ENCODE peak calls at places on chromosomes 5 and 9, in eight cellular contexts. One of them, this sample, is unnamed.

GRCh38 chr5:150407097-150407720 is 5.5 kb downstream of the CD74 start:
- DNase-seq in mesothelial cell of epicardium: no peak
- DNase-seq in renal cortical epithelial cell: no peak
- DNase-seq in AG09309: no peak
- DNase-seq in suprapubic skin: no peak
- DNase-seq in AG10803: no peak
- DNase-seq in stimulated activated CD4-positive, alpha-beta T cell treated with anti-CD3 and anti-CD28 coated beads, Interleukin-2, amount 100 ng/mL, for 4 hours: no peak
- DNase-seq in tibial nerve: no peak
- DNase-seq in this sample: no peak

GRCh38 chr5:99177796-99178195 is 249.0 kb upstream of the CHD1 start:
- DNase-seq in suprapubic skin: no peak
- DNase-seq in renal cortical epithelial cell: no peak
- DNase-seq in stimulated activated CD4-positive, alpha-beta T cell treated with anti-CD3 and anti-CD28 coated beads, Interleukin-2, amount 100 ng/mL, for 4 hours: no peak
- DNase-seq in tibial nerve: no peak
- DNase-seq in AG09309: no peak
- DNase-seq in AG10803: no peak
- DNase-seq in mesothelial cell of epicardium: no peak
- DNase-seq in this sample: no peak

GRCh38 chr9:111943200-111943599 is 46.6 kb downstream of the UGCG start:
- DNase-seq in suprapubic skin: no peak
- DNase-seq in tibial nerve: no peak
- DNase-seq in AG09309: no peak
- DNase-seq in stimulated activated CD4-positive, alpha-beta T cell treated with anti-CD3 and anti-CD28 coated beads, Interleukin-2, amount 100 ng/mL, for 4 hours: no peak
- DNase-seq in renal cortical epithelial cell: no peak
- DNase-seq in mesothelial cell of epicardium: no peak
- DNase-seq in AG10803: no peak
- DNase-seq in this sample: no peak

GRCh38 chr5:107671742-107672211 is 1.0 kb upstream of the EFNA5 start:
- DNase-seq in tibial nerve: no peak
- DNase-seq in suprapubic skin: peak; percentile 77
- DNase-seq in renal cortical epithelial cell: peak; percentile 81
- DNase-seq in AG09309: no peak
- DNase-seq in stimulated activated CD4-positive, alpha-beta T cell treated with anti-CD3 and anti-CD28 coated beads, Interleukin-2, amount 100 ng/mL, for 4 hours: no peak
- DNase-seq in AG10803: peak; percentile 22
- DNase-seq in mesothelial cell of epicardium: no peak
- DNase-seq in this sample: peak; percentile 76

GRCh38 chr9:26947736-26948135 is 694 bp upstream of the PLAA start:
- DNase-seq in tibial nerve: no peak
- DNase-seq in renal cortical epithelial cell: no peak
- DNase-seq in mesothelial cell of epicardium: no peak
- DNase-seq in AG10803: no peak
- DNase-seq in stimulated activated CD4-positive, alpha-beta T cell treated with anti-CD3 and anti-CD28 coated beads, Interleukin-2, amount 100 ng/mL, for 4 hours: no peak
- DNase-seq in AG09309: no peak
- DNase-seq in suprapubic skin: no peak
- DNase-seq in this sample: peak; percentile 9

GRCh38 chr9:101462558-101462957 is 27.0 kb upstream of the ALDOB start:
- DNase-seq in mesothelial cell of epicardium: no peak
- DNase-seq in suprapubic skin: no peak
- DNase-seq in tibial nerve: no peak
- DNase-seq in renal cortical epithelial cell: no peak
- DNase-seq in stimulated activated CD4-positive, alpha-beta T cell treated with anti-CD3 and anti-CD28 coated beads, Interleukin-2, amount 100 ng/mL, for 4 hours: no peak
- DNase-seq in AG10803: no peak
- DNase-seq in AG09309: no peak
- DNase-seq in this sample: peak; percentile 61

GRCh38 chr9:125989090-125989501 is 241.9 kb downstream of the PBX3 start:
- DNase-seq in suprapubic skin: peak; percentile 35
- DNase-seq in stimulated activated CD4-positive, alpha-beta T cell treated with anti-CD3 and anti-CD28 coated beads, Interleukin-2, amount 100 ng/mL, for 4 hours: no peak
- DNase-seq in mesothelial cell of epicardium: no peak
- DNase-seq in AG09309: no peak
- DNase-seq in AG10803: no peak
- DNase-seq in renal cortical epithelial cell: no peak
- DNase-seq in tibial nerve: no peak
- DNase-seq in this sample: no peak

GRCh38 chr9:114357911-114358328 is 28.3 kb downstream of the ORM2 start:
- DNase-seq in stimulated activated CD4-positive, alpha-beta T cell treated with anti-CD3 and anti-CD28 coated beads, Interleukin-2, amount 100 ng/mL, for 4 hours: no peak
- DNase-seq in AG09309: no peak
- DNase-seq in suprapubic skin: no peak
- DNase-seq in mesothelial cell of epicardium: no peak
- DNase-seq in tibial nerve: no peak
- DNase-seq in AG10803: no peak
- DNase-seq in renal cortical epithelial cell: no peak
- DNase-seq in this sample: no peak

GRCh38 chr5:168135897-168136296 is 155.5 kb upstream of the WWC1 start:
- DNase-seq in tibial nerve: no peak
- DNase-seq in suprapubic skin: no peak
- DNase-seq in stimulated activated CD4-positive, alpha-beta T cell treated with anti-CD3 and anti-CD28 coated beads, Interleukin-2, amount 100 ng/mL, for 4 hours: no peak
- DNase-seq in renal cortical epithelial cell: no peak
- DNase-seq in AG09309: no peak
- DNase-seq in mesothelial cell of epicardium: no peak
- DNase-seq in AG10803: peak; percentile 8
- DNase-seq in this sample: no peak

GRCh38 chr5:1255081-1255561 is 29.9 kb downstream of the SLC6A18 start:
- DNase-seq in tibial nerve: no peak
- DNase-seq in AG10803: no peak
- DNase-seq in renal cortical epithelial cell: no peak
- DNase-seq in AG09309: no peak
- DNase-seq in mesothelial cell of epicardium: no peak
- DNase-seq in stimulated activated CD4-positive, alpha-beta T cell treated with anti-CD3 and anti-CD28 coated beads, Interleukin-2, amount 100 ng/mL, for 4 hours: peak; percentile 18
- DNase-seq in suprapubic skin: no peak
- DNase-seq in this sample: no peak

GRCh38 chr5:20041326-20041977 is 53.5 kb upstream of the CDH18 start:
- DNase-seq in suprapubic skin: no peak
- DNase-seq in tibial nerve: no peak
- DNase-seq in AG10803: no peak
- DNase-seq in stimulated activated CD4-positive, alpha-beta T cell treated with anti-CD3 and anti-CD28 coated beads, Interleukin-2, amount 100 ng/mL, for 4 hours: no peak
- DNase-seq in mesothelial cell of epicardium: no peak
- DNase-seq in renal cortical epithelial cell: no peak
- DNase-seq in AG09309: no peak
- DNase-seq in this sample: peak; percentile 27

GRCh38 chr9:84293001-84293798 is 47.4 kb downstream of the SLC28A3 start:
- DNase-seq in AG09309: no peak
- DNase-seq in renal cortical epithelial cell: no peak
- DNase-seq in stimulated activated CD4-positive, alpha-beta T cell treated with anti-CD3 and anti-CD28 coated beads, Interleukin-2, amount 100 ng/mL, for 4 hours: no peak
- DNase-seq in tibial nerve: no peak
- DNase-seq in suprapubic skin: no peak
- DNase-seq in AG10803: no peak
- DNase-seq in mesothelial cell of epicardium: no peak
- DNase-seq in this sample: no peak

GRCh38 chr5:145446412-145446811 is 388.7 kb downstream of the PRELID2 start:
- DNase-seq in renal cortical epithelial cell: no peak
- DNase-seq in suprapubic skin: no peak
- DNase-seq in AG10803: no peak
- DNase-seq in tibial nerve: no peak
- DNase-seq in mesothelial cell of epicardium: no peak
- DNase-seq in AG09309: no peak
- DNase-seq in stimulated activated CD4-positive, alpha-beta T cell treated with anti-CD3 and anti-CD28 coated beads, Interleukin-2, amount 100 ng/mL, for 4 hours: no peak
- DNase-seq in this sample: no peak

GRCh38 chr5:36156124-36156601 is 4.3 kb downstream of the SKP2 start:
- DNase-seq in stimulated activated CD4-positive, alpha-beta T cell treated with anti-CD3 and anti-CD28 coated beads, Interleukin-2, amount 100 ng/mL, for 4 hours: no peak
- DNase-seq in mesothelial cell of epicardium: no peak
- DNase-seq in AG09309: no peak
- DNase-seq in renal cortical epithelial cell: no peak
- DNase-seq in tibial nerve: no peak
- DNase-seq in suprapubic skin: no peak
- DNase-seq in AG10803: peak; percentile 90
- DNase-seq in this sample: peak; percentile 63

GRCh38 chr5:81161012-81161601 is 72.0 kb upstream of the CKMT2 start:
- DNase-seq in stimulated activated CD4-positive, alpha-beta T cell treated with anti-CD3 and anti-CD28 coated beads, Interleukin-2, amount 100 ng/mL, for 4 hours: no peak
- DNase-seq in renal cortical epithelial cell: no peak
- DNase-seq in AG10803: no peak
- DNase-seq in suprapubic skin: no peak
- DNase-seq in mesothelial cell of epicardium: no peak
- DNase-seq in AG09309: no peak
- DNase-seq in tibial nerve: no peak
- DNase-seq in this sample: no peak

GRCh38 chr9:84002344-84002743 is 21.7 kb downstream of the RMI1 start:
- DNase-seq in stimulated activated CD4-positive, alpha-beta T cell treated with anti-CD3 and anti-CD28 coated beads, Interleukin-2, amount 100 ng/mL, for 4 hours: no peak
- DNase-seq in suprapubic skin: no peak
- DNase-seq in tibial nerve: no peak
- DNase-seq in AG09309: no peak
- DNase-seq in renal cortical epithelial cell: peak; percentile 62
- DNase-seq in mesothelial cell of epicardium: no peak
- DNase-seq in AG10803: peak; percentile 15
- DNase-seq in this sample: peak; percentile 16

GRCh38 chr5:67693956-67694564 is 497.5 kb upstream of the CD180 start:
- DNase-seq in AG10803: peak; percentile 62
- DNase-seq in stimulated activated CD4-positive, alpha-beta T cell treated with anti-CD3 and anti-CD28 coated beads, Interleukin-2, amount 100 ng/mL, for 4 hours: no peak
- DNase-seq in tibial nerve: peak; percentile 59
- DNase-seq in suprapubic skin: peak; percentile 90
- DNase-seq in AG09309: no peak
- DNase-seq in mesothelial cell of epicardium: no peak
- DNase-seq in renal cortical epithelial cell: peak; percentile 44
- DNase-seq in this sample: peak; percentile 31

GRCh38 chr9:123299558-123300126 is 31.3 kb upstream of the STRBP start:
- DNase-seq in tibial nerve: no peak
- DNase-seq in mesothelial cell of epicardium: no peak
- DNase-seq in AG09309: no peak
- DNase-seq in renal cortical epithelial cell: no peak
- DNase-seq in AG10803: no peak
- DNase-seq in stimulated activated CD4-positive, alpha-beta T cell treated with anti-CD3 and anti-CD28 coated beads, Interleukin-2, amount 100 ng/mL, for 4 hours: no peak
- DNase-seq in suprapubic skin: no peak
- DNase-seq in this sample: no peak

GRCh38 chr9:76023715-76024195 is 133.3 kb downstream of the PCSK5 start:
- DNase-seq in AG09309: no peak
- DNase-seq in suprapubic skin: no peak
- DNase-seq in AG10803: no peak
- DNase-seq in mesothelial cell of epicardium: no peak
- DNase-seq in tibial nerve: no peak
- DNase-seq in renal cortical epithelial cell: peak; percentile 10
- DNase-seq in stimulated activated CD4-positive, alpha-beta T cell treated with anti-CD3 and anti-CD28 coated beads, Interleukin-2, amount 100 ng/mL, for 4 hours: peak; percentile 19
- DNase-seq in this sample: peak; percentile 90

GRCh38 chr5:147661576-147661975 is 121.0 kb downstream of the JAKMIP2 start:
- DNase-seq in suprapubic skin: no peak
- DNase-seq in AG09309: no peak
- DNase-seq in tibial nerve: no peak
- DNase-seq in AG10803: no peak
- DNase-seq in renal cortical epithelial cell: no peak
- DNase-seq in mesothelial cell of epicardium: no peak
- DNase-seq in stimulated activated CD4-positive, alpha-beta T cell treated with anti-CD3 and anti-CD28 coated beads, Interleukin-2, amount 100 ng/mL, for 4 hours: no peak
- DNase-seq in this sample: peak; percentile 24

GRCh38 chr5:76689321-76690026 is 26.5 kb upstream of the F2R start:
- DNase-seq in AG10803: peak; percentile 97
- DNase-seq in suprapubic skin: no peak
- DNase-seq in stimulated activated CD4-positive, alpha-beta T cell treated with anti-CD3 and anti-CD28 coated beads, Interleukin-2, amount 100 ng/mL, for 4 hours: no peak
- DNase-seq in AG09309: peak; percentile 92
- DNase-seq in mesothelial cell of epicardium: no peak
- DNase-seq in renal cortical epithelial cell: peak; percentile 96
- DNase-seq in tibial nerve: no peak
- DNase-seq in this sample: peak; percentile 99

GRCh38 chr9:80369641-80370040 is 797.9 kb downstream of the TLE4 start:
- DNase-seq in stimulated activated CD4-positive, alpha-beta T cell treated with anti-CD3 and anti-CD28 coated beads, Interleukin-2, amount 100 ng/mL, for 4 hours: no peak
- DNase-seq in mesothelial cell of epicardium: no peak
- DNase-seq in AG09309: no peak
- DNase-seq in renal cortical epithelial cell: peak; percentile 25
- DNase-seq in suprapubic skin: no peak
- DNase-seq in AG10803: no peak
- DNase-seq in tibial nerve: no peak
- DNase-seq in this sample: no peak

GRCh38 chr9:107240260-107240659 is 42.8 kb upstream of the RAD23B start:
- DNase-seq in tibial nerve: no peak
- DNase-seq in stimulated activated CD4-positive, alpha-beta T cell treated with anti-CD3 and anti-CD28 coated beads, Interleukin-2, amount 100 ng/mL, for 4 hours: no peak
- DNase-seq in renal cortical epithelial cell: peak; percentile 33
- DNase-seq in AG10803: no peak
- DNase-seq in suprapubic skin: no peak
- DNase-seq in AG09309: no peak
- DNase-seq in mesothelial cell of epicardium: no peak
- DNase-seq in this sample: no peak

GRCh38 chr9:135579356-135579755 is 17.8 kb downstream of the PAEP start:
- DNase-seq in AG09309: no peak
- DNase-seq in suprapubic skin: no peak
- DNase-seq in mesothelial cell of epicardium: no peak
- DNase-seq in AG10803: no peak
- DNase-seq in stimulated activated CD4-positive, alpha-beta T cell treated with anti-CD3 and anti-CD28 coated beads, Interleukin-2, amount 100 ng/mL, for 4 hours: no peak
- DNase-seq in tibial nerve: no peak
- DNase-seq in renal cortical epithelial cell: no peak
- DNase-seq in this sample: no peak

GRCh38 chr5:10478436-10478835 is 36.8 kb downstream of the ROPN1L start:
- DNase-seq in mesothelial cell of epicardium: no peak
- DNase-seq in tibial nerve: no peak
- DNase-seq in AG10803: peak; percentile 43
- DNase-seq in AG09309: no peak
- DNase-seq in stimulated activated CD4-positive, alpha-beta T cell treated with anti-CD3 and anti-CD28 coated beads, Interleukin-2, amount 100 ng/mL, for 4 hours: no peak
- DNase-seq in suprapubic skin: no peak
- DNase-seq in renal cortical epithelial cell: no peak
- DNase-seq in this sample: peak; percentile 64

GRCh38 chr5:143041-143440 is 48.3 kb upstream of the LRRC14B start:
- DNase-seq in tibial nerve: no peak
- DNase-seq in AG10803: no peak
- DNase-seq in mesothelial cell of epicardium: no peak
- DNase-seq in stimulated activated CD4-positive, alpha-beta T cell treated with anti-CD3 and anti-CD28 coated beads, Interleukin-2, amount 100 ng/mL, for 4 hours: no peak
- DNase-seq in renal cortical epithelial cell: no peak
- DNase-seq in AG09309: no peak
- DNase-seq in suprapubic skin: no peak
- DNase-seq in this sample: no peak

GRCh38 chr5:153629027-153629426 is 138.6 kb downstream of the GRIA1 start:
- DNase-seq in renal cortical epithelial cell: peak; percentile 98
- DNase-seq in AG10803: peak; percentile 98
- DNase-seq in tibial nerve: no peak
- DNase-seq in suprapubic skin: no peak
- DNase-seq in mesothelial cell of epicardium: no peak
- DNase-seq in AG09309: peak; percentile 79
- DNase-seq in stimulated activated CD4-positive, alpha-beta T cell treated with anti-CD3 and anti-CD28 coated beads, Interleukin-2, amount 100 ng/mL, for 4 hours: no peak
- DNase-seq in this sample: peak; percentile 96

GRCh38 chr5:141668601-141669265 is 13.3 kb downstream of the ARAP3 start:
- DNase-seq in tibial nerve: no peak
- DNase-seq in mesothelial cell of epicardium: no peak
- DNase-seq in stimulated activated CD4-positive, alpha-beta T cell treated with anti-CD3 and anti-CD28 coated beads, Interleukin-2, amount 100 ng/mL, for 4 hours: no peak
- DNase-seq in renal cortical epithelial cell: no peak
- DNase-seq in AG10803: no peak
- DNase-seq in AG09309: no peak
- DNase-seq in suprapubic skin: no peak
- DNase-seq in this sample: peak; percentile 29

GRCh38 chr5:179184521-179185050 is 124.4 kb downstream of the ZNF354C start:
- DNase-seq in renal cortical epithelial cell: no peak
- DNase-seq in AG10803: no peak
- DNase-seq in tibial nerve: no peak
- DNase-seq in stimulated activated CD4-positive, alpha-beta T cell treated with anti-CD3 and anti-CD28 coated beads, Interleukin-2, amount 100 ng/mL, for 4 hours: no peak
- DNase-seq in mesothelial cell of epicardium: no peak
- DNase-seq in AG09309: no peak
- DNase-seq in suprapubic skin: no peak
- DNase-seq in this sample: no peak

GRCh38 chr9:123990427-123990826 is 21.1 kb upstream of the LHX2 start:
- DNase-seq in AG09309: no peak
- DNase-seq in suprapubic skin: no peak
- DNase-seq in tibial nerve: no peak
- DNase-seq in AG10803: no peak
- DNase-seq in mesothelial cell of epicardium: no peak
- DNase-seq in renal cortical epithelial cell: no peak
- DNase-seq in stimulated activated CD4-positive, alpha-beta T cell treated with anti-CD3 and anti-CD28 coated beads, Interleukin-2, amount 100 ng/mL, for 4 hours: no peak
- DNase-seq in this sample: no peak

GRCh38 chr9:127578627-127578951 is 33.5 kb upstream of the STXBP1 start:
- DNase-seq in AG10803: no peak
- DNase-seq in stimulated activated CD4-positive, alpha-beta T cell treated with anti-CD3 and anti-CD28 coated beads, Interleukin-2, amount 100 ng/mL, for 4 hours: no peak
- DNase-seq in AG09309: no peak
- DNase-seq in mesothelial cell of epicardium: no peak
- DNase-seq in suprapubic skin: no peak
- DNase-seq in tibial nerve: no peak
- DNase-seq in renal cortical epithelial cell: no peak
- DNase-seq in this sample: no peak

GRCh38 chr9:88680041-88680440 is 145.1 kb downstream of the NXNL2 start:
- DNase-seq in stimulated activated CD4-positive, alpha-beta T cell treated with anti-CD3 and anti-CD28 coated beads, Interleukin-2, amount 100 ng/mL, for 4 hours: no peak
- DNase-seq in renal cortical epithelial cell: no peak
- DNase-seq in AG10803: peak; percentile 12
- DNase-seq in AG09309: no peak
- DNase-seq in suprapubic skin: no peak
- DNase-seq in tibial nerve: no peak
- DNase-seq in mesothelial cell of epicardium: no peak
- DNase-seq in this sample: no peak

GRCh38 chr5:146283344-146283761 is 55.3 kb upstream of the POU4F3 start:
- DNase-seq in mesothelial cell of epicardium: no peak
- DNase-seq in stimulated activated CD4-positive, alpha-beta T cell treated with anti-CD3 and anti-CD28 coated beads, Interleukin-2, amount 100 ng/mL, for 4 hours: no peak
- DNase-seq in tibial nerve: no peak
- DNase-seq in suprapubic skin: no peak
- DNase-seq in AG10803: peak; percentile 90
- DNase-seq in renal cortical epithelial cell: peak; percentile 99
- DNase-seq in AG09309: peak; percentile 74
- DNase-seq in this sample: peak; percentile 97

GRCh38 chr5:132446621-132447020 is 44.0 kb downstream of the IRF1 start:
- DNase-seq in tibial nerve: peak; percentile 73
- DNase-seq in renal cortical epithelial cell: no peak
- DNase-seq in suprapubic skin: no peak
- DNase-seq in mesothelial cell of epicardium: no peak
- DNase-seq in AG10803: peak; percentile 92
- DNase-seq in AG09309: peak; percentile 66
- DNase-seq in stimulated activated CD4-positive, alpha-beta T cell treated with anti-CD3 and anti-CD28 coated beads, Interleukin-2, amount 100 ng/mL, for 4 hours: no peak
- DNase-seq in this sample: peak; percentile 51